ENCODE peak calls at places on chromosome 15, in nine cellular contexts. X is neural crest cell, S is RWPE2, V is nephron progenitor cell, R is glutamatergic neuron, W is adrenal gland, T is stomach, D is endothelial cell, K is bronchial epithelial cell. B is an unnamed sample.

GRCh38 chr15:76058714-76059319 is 968 bp upstream of the TMEM266 start:
- DNase-seq in V (peak; percentile 21), W (peak; percentile 28), D (peak; percentile 40), R (peak; percentile 30), K (peak; percentile 27), S (no peak), X (peak; percentile 8), T (no peak), B (no peak)

GRCh38 chr15:41494922-41495735 is 1.5 kb downstream of the ITPKA start:
- DNase-seq in K (no peak), W (no peak), D (peak; percentile 39), R (no peak), X (peak; percentile 16), T (peak; percentile 40), S (no peak), V (peak; percentile 45), B (peak; percentile 73)

GRCh38 chr15:78599189-78599588 is 21.6 kb downstream of the CHRNA3 start:
- DNase-seq in S (no peak), D (no peak), T (no peak), W (no peak), V (no peak), R (no peak), X (no peak), K (peak; percentile 5), B (no peak)

GRCh38 chr15:64536244-64536836 is 76.0 kb downstream of the ZNF609 start:
- DNase-seq in D (no peak), K (peak; percentile 93), T (no peak), S (no peak), W (no peak), V (no peak), X (no peak), R (no peak), B (no peak)

GRCh38 chr15:40310001-40310959 is 2.5 kb upstream of the PLCB2 start:
- DNase-seq in K (no peak), R (peak; percentile 77), X (peak; percentile 75), V (peak; percentile 73), D (peak; percentile 84), S (peak; percentile 57), T (peak; percentile 59), W (peak; percentile 58), B (no peak)

GRCh38 chr15:85422607-85423006 is 42.2 kb downstream of the AKAP13 start:
- DNase-seq in T (no peak), X (no peak), V (no peak), K (no peak), S (no peak), W (no peak), R (no peak), D (no peak), B (no peak)

GRCh38 chr15:85403745-85404144 is 23.3 kb downstream of the AKAP13 start:
- DNase-seq in V (no peak), K (peak; percentile 39), W (peak; percentile 36), T (no peak), S (no peak), R (no peak), X (no peak), D (no peak), B (no peak)

GRCh38 chr15:68765602-68766368 is 54.9 kb downstream of the ANP32A start:
- DNase-seq in T (no peak), X (no peak), D (no peak), V (no peak), W (no peak), K (no peak), S (no peak), R (no peak), B (peak; percentile 8)

GRCh38 chr15:81377871-81378270 is 3.9 kb upstream of the TMC3 start:
- DNase-seq in D (no peak), K (no peak), V (no peak), R (no peak), W (no peak), S (no peak), X (no peak), T (no peak), B (no peak)

GRCh38 chr15:59532770-59533379 is 78.7 kb upstream of the GCNT3 start:
- DNase-seq in D (peak; percentile 52), W (peak; percentile 35), V (peak; percentile 44), R (peak; percentile 36), S (no peak), K (peak; percentile 42), T (peak; percentile 25), X (peak; percentile 11), B (no peak)

GRCh38 chr15:63481105-63481810 is 23.1 kb upstream of the USP3 start:
- DNase-seq in K (peak; percentile 85), W (no peak), T (no peak), D (no peak), X (no peak), S (no peak), V (no peak), R (no peak), B (no peak)

GRCh38 chr15:25933456-25934158 is 70.5 kb upstream of the ATP10A start:
- DNase-seq in D (peak; percentile 58), T (peak; percentile 61), R (peak; percentile 65), K (peak; percentile 68), S (no peak), W (peak; percentile 77), V (peak; percentile 62), X (peak; percentile 43), B (no peak)

GRCh38 chr15:39786444-39787056 is 3.9 kb upstream of the FSIP1 start:
- DNase-seq in S (no peak), V (peak; percentile 31), K (peak; percentile 58), D (no peak), T (no peak), W (no peak), X (no peak), R (no peak), B (no peak)

DNA sequence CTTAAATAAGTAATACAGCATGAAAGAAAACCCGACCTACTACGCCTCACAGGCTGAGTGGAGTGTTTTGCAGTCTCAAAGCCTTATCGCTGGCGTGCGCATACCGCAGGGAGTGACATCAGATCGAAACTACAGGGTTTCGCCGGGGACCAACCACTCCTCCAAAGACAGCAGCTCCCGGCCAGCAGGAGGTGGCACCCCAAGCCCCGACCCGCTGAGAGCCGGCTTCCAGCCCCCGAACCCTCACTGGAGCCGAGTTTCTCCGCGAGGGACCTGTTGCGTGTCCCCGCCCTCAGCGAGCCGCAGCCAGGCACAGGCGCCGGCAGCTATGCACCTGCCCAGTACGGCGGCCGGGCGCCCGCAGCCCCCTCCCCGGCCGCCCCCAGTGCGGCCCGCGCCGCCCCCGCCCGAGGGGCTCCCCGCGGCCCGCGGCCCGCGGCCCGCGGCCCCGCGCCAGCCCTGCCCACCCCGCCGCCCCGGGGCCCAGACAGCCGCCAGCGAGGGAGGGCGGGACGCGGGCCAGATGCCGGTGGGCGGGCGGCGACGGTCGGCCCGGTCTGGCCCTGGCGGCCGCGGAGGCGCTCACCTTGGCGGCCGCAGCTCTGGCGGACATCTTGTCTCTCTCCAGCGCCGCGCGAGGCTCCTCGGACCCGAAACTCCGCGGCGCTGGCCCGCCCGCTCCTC is 710 bp downstream of the TJP1 start:
- DNase-seq in W (peak; percentile 82), V (peak; percentile 75), D (peak; percentile 75), K (peak; percentile 87), T (peak; percentile 84), X (peak; percentile 53), S (peak; percentile 94), R (peak; percentile 75), B (peak; percentile 82)
- TF ChIP-seq CTCF in W (no peak), V (no peak), D (no peak), K (peak; percentile 66), T (no peak), X (peak; percentile 43), S (peak; percentile 39), R (no peak), B (peak; percentile 30)

GRCh38 chr15:89664441-89664840 is 9.2 kb upstream of the KIF7 start:
- DNase-seq in S (no peak), V (no peak), W (no peak), R (no peak), T (no peak), X (no peak), K (no peak), D (no peak), B (no peak)

GRCh38 chr15:89660556-89660955 is 5.3 kb upstream of the KIF7 start:
- DNase-seq in V (no peak), W (no peak), R (no peak), X (no peak), T (no peak), S (peak; percentile 30), D (no peak), K (no peak), B (no peak)

GRCh38 chr15:89665449-89666146 is 10.3 kb upstream of the KIF7 start:
- DNase-seq in T (peak; percentile 57), V (peak; percentile 83), W (peak; percentile 63), S (no peak), X (peak; percentile 53), K (peak; percentile 36), R (peak; percentile 65), D (peak; percentile 66), B (no peak)

GRCh38 chr15:89664951-89665350 is 9.7 kb upstream of the KIF7 start:
- DNase-seq in K (no peak), S (no peak), V (no peak), X (no peak), T (no peak), R (no peak), W (no peak), D (no peak), B (no peak)

DNA sequence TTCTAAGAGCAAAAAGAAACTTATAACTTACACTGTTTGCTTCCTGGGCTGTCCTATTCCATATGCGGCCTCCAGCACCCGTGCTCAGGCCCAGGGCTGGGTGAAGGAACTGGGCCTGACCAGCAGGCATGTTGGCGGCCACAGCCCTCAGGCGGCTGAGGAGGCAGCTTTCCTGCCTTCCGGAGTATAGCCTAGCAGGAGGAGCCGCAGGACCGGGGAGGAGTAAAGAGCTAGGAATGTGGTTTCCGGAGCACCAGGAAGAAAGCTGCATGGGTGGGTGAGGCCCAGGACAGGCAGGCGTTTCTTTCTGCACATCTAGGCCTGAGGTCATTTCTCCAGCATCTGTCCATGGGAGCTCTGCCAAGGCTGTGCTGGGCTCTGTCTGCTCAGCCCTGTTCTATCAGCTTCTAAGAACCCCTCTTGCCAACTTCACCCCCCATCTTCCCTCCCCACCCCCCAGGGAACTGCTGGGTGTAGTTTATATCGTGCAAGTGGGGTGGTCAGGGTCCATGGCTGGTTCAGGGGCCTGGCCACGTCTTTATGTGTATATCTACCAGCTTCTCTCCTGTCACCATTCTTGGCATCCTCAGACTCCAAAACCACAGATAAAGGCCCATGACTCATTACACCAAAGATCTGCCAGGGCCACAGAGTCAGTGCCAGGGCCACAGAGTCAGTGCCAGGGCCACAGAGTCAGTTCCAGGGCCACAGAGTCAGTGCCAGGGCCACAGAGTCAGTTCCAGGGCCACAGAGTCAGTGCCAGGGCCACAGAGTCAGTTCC is 7.8 kb upstream of the KIF7 start:
- DNase-seq in X (no peak), S (peak; percentile 92), W (peak; percentile 78), V (no peak), R (no peak), T (peak; percentile 66), K (peak; percentile 47), D (peak; percentile 32), B (no peak)
- TF ChIP-seq CTCF in X (no peak), S (no peak), W (no peak), V (no peak), R (no peak), T (no peak), K (no peak), D (no peak), B (no peak)

GRCh38 chr15:71743861-71744382 is 66.4 kb upstream of the NR2E3 start:
- DNase-seq in X (peak; percentile 67), D (peak; percentile 69), W (peak; percentile 77), K (peak; percentile 46), V (peak; percentile 72), R (peak; percentile 61), S (no peak), T (peak; percentile 73), B (no peak)
- TF ChIP-seq CTCF in X (peak; percentile 82), D (peak; percentile 89), W (peak; percentile 66), K (peak; percentile 61), V (peak; percentile 84), R (peak; percentile 89), S (peak; percentile 99), T (peak; percentile 78), B (peak; percentile 88)

GRCh38 chr15:79769081-79769481 is 127.7 kb downstream of the MTHFS start:
- DNase-seq in R (no peak), K (peak; percentile 2), T (no peak), S (no peak), X (no peak), D (no peak), W (peak; percentile 51), V (no peak), B (no peak)
- TF ChIP-seq CTCF in R (no peak), K (peak; percentile 23), T (no peak), S (peak; percentile 55), X (peak; percentile 40), D (no peak), W (peak; percentile 8), V (no peak), B (peak; percentile 56)

B was measured in type B pancreatic cell.